ENCODE peak calls at places on chromosomes 7 and 10, in five cellular contexts. W, P, L, S and B are unnamed samples.

GRCh38 chr10:103661198-103661950 is 167.9 kb downstream of the NEURL1 start:
- DNase-seq in S (peak), P (no peak), W (peak), L (peak), B (peak)

GRCh38 chr7:30887464-30887872 is 24.2 kb upstream of the AQP1 start:
- DNase-seq in P (no peak), W (no peak), S (no peak), L (no peak), B (no peak)

GRCh38 chr10:73887038-73888015 is 13.0 kb upstream of the CAMK2G start:
- DNase-seq in S (no peak), W (peak), P (peak), L (no peak), B (no peak)

GRCh38 chr7:140231779-140232491 is 55.2 kb upstream of the KDM7A start:
- DNase-seq in P (no peak), W (no peak), S (no peak), L (no peak), B (no peak)

GRCh38 chr7:1585142-1585981 is 15.5 kb upstream of the PSMG3 start:
- DNase-seq in P (no peak), S (no peak), L (no peak), W (no peak), B (no peak)

GRCh38 chr7:91041901-91042457 is 222.3 kb upstream of the FZD1 start:
- DNase-seq in W (no peak), L (no peak), S (no peak), P (no peak), B (no peak)

GRCh38 chr7:1366801-1367405 is 92.4 kb downstream of the MICALL2 start:
- DNase-seq in L (no peak), W (no peak), S (no peak), P (no peak), B (no peak)

GRCh38 chr7:35487402-35487801 is 207.5 kb downstream of the HERPUD2 start:
- DNase-seq in S (no peak), L (no peak), W (no peak), P (no peak), B (no peak)

GRCh38 chr7:114375914-114376313 is 38.7 kb upstream of the FOXP2 start:
- DNase-seq in P (no peak), S (no peak), L (no peak), W (no peak), B (no peak)

GRCh38 chr10:44046605-44047004 is 338.3 kb downstream of the CXCL12 start:
- DNase-seq in W (no peak), S (no peak), L (no peak), P (no peak), B (no peak)